ENCODE peak calls at places on chromosomes 12 and 14, in four cellular contexts. E, C, Y and X are unnamed samples.

GRCh38 chr12:59444932-59445331 is 150.9 kb upstream of the SLC16A7 start:
- DNase-seq in C (no peak), Y (no peak), E (peak), X (no peak)

GRCh38 chr12:33026791-33027190 is 130.2 kb upstream of the PKP2 start:
- DNase-seq in Y (no peak), C (no peak), E (no peak), X (no peak)

GRCh38 chr14:99189201-99189801 is 82.7 kb downstream of the BCL11B start:
- DNase-seq in Y (no peak), C (no peak), E (no peak), X (no peak)

GRCh38 chr14:69619007-69619406 is 7.6 kb downstream of the SUSD6 start:
- DNase-seq in C (no peak), Y (no peak), E (no peak), X (no peak)

GRCh38 chr12:22215467-22216253 is 118.8 kb downstream of the ST8SIA1 start:
- DNase-seq in C (no peak), E (no peak), Y (no peak), X (no peak)

GRCh38 chr12:202081-202731 is 11.8 kb downstream of the SLC6A12 start:
- DNase-seq in Y (no peak), C (no peak), E (peak), X (no peak)

GRCh38 chr14:35712466-35712865 is 96.6 kb downstream of the RALGAPA1 start:
- DNase-seq in Y (no peak), E (no peak), C (no peak), X (no peak)

GRCh38 chr14:51068268-51068667 is 26.6 kb downstream of the TRIM9 start:
- DNase-seq in C (no peak), Y (no peak), E (no peak), X (no peak)

GRCh38 chr12:54039417-54040147 is 6.7 kb downstream of the HOXC5 start:
- DNase-seq in E (no peak), Y (no peak), C (no peak), X (no peak)

DNA sequence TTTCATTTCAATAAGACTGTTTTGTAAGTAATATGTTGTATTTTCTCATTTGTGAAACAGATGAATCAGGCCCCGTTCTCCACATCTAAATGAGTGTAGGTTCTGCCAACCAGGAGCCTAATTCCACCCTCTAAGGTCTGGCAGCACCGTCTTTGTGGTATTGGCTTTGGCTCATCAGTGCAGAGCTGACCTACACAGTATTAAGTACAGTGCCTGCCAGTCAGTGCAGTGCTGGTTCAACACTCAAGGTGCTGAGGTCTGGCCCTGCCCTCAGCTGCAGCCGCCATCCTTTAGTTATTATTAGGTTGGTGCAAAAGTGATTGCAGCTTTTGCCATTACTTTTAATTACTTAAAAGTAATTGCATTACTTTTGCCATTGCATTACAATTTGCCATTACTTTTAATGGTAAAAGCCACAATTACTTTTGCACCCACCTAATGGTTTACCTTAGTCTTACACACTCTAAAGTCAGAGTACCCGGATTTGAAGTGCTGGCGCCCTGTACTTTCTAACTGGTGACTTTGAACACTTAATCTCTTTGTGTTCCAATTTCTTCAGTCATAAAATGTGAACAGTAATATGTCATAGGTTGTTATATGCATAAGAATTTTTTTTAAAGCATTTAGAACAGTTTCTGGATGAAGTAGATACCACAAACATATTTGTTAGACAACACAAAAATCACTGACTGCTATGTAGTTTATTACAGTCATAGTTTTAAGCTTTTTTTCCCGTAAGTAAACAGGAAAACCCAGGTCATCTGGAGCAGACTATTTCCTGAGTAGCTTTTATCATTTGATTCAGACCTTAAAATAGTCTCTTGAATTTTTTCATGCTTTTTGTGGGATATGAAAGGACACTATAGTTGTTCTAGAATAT is 99.5 kb downstream of the SYNE2 start:
- DNase-seq in Y (no peak), C (no peak), E (no peak), X (no peak)
- TF ChIP-seq CREM in Y (no peak), C (no peak), E (no peak), X (no peak)

DNA sequence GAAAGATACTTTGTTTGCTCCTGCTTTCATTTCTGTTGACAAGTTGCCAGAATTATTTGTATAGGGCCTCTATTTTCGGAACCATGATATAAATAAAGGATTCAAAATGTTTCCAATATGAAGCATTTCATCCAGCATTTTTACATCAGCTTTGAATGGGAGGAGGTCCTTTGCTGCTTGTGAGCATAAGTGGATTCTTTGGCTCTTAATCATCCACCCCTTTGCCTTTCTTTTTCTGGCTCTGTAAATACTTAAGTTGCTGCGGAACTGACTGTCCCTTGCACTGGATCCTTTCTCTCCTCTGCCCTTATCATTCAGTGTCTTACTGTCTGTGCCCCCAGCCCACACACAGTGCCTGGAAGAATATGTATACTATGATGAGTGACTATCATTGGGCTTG is 357.3 kb upstream of the RGS6 start:
- DNase-seq in E (no peak), C (no peak), Y (no peak), X (no peak)
- TF ChIP-seq CREM in E (no peak), C (no peak), Y (no peak), X (no peak)

GRCh38 chr12:29991924-29992323 is 208.2 kb upstream of the TMTC1 start:
- DNase-seq in C (no peak), Y (no peak), E (no peak), X (no peak)

GRCh38 chr12:29992366-29992765 is 208.6 kb upstream of the TMTC1 start:
- DNase-seq in C (no peak), E (no peak), Y (no peak), X (no peak)

GRCh38 chr12:30002677-30003076 is 218.9 kb upstream of the TMTC1 start:
- DNase-seq in Y (no peak), C (no peak), E (no peak), X (no peak)

GRCh38 chr12:30000401-30000800 is 216.7 kb upstream of the TMTC1 start:
- DNase-seq in E (no peak), C (no peak), Y (no peak), X (no peak)

DNA sequence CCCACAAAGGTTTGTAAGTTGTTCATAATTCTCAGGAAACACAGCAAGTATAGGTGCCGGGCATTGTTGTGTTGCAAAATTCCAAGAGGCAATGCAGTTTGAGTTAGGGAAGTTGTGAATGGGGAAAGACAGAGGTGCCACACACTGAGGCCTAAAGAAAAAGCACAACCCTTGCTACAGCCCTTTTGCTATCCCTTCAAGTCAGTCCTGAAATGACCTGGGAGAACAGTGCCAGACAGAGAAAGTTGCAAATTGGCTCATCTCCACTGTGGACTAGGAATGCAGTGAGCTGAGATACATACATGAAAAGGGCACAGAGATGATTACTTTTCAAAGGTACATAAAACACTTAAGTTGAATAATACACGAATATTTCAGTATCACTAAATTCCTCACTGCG is 213.3 kb upstream of the TMTC1 start:
- DNase-seq in E (no peak), Y (no peak), C (no peak), X (no peak)
- TF ChIP-seq CREM in E (no peak), Y (no peak), C (no peak), X (no peak)

DNA sequence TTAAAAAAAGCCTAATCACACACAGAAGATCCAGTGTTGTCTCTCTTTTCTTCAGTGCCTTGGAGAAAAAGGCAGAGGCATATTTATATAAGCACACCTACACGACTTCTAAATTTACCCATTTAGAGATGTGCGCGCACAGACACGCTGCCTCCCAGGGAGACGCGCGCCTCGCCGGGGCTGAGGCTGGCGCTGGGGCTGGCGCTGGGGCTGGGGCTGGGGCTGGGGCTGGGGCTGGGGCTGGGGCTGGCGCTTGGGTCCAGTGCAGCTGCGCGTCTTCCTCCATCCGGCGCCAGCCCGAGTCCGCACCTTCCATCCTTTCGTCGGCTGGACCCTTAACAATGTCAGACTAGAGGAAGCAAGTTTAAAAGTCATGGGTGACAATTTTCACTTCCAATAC is 118.4 kb upstream of the ARID2 start:
- DNase-seq in Y (no peak), C (no peak), E (no peak), X (no peak)
- TF ChIP-seq CREM in Y (no peak), C (no peak), E (no peak), X (no peak)

GRCh38 chr12:95096852-95097251 is 23.4 kb upstream of the NR2C1 start:
- DNase-seq in Y (no peak), E (no peak), C (no peak), X (no peak)
- TF ChIP-seq CREM in Y (no peak), E (no peak), C (no peak), X (no peak)

GRCh38 chr14:53237488-53237887 is 84.4 kb upstream of the DDHD1 start:
- DNase-seq in E (no peak), C (no peak), Y (no peak), X (no peak)

GRCh38 chr14:53231166-53231565 is 78.0 kb upstream of the DDHD1 start:
- DNase-seq in C (no peak), Y (no peak), E (no peak), X (no peak)

GRCh38 chr14:53236708-53237107 is 83.6 kb upstream of the DDHD1 start:
- DNase-seq in E (no peak), Y (no peak), C (no peak), X (no peak)

GRCh38 chr14:53228966-53229365 is 75.8 kb upstream of the DDHD1 start:
- DNase-seq in E (no peak), Y (no peak), C (no peak), X (no peak)

GRCh38 chr14:53233399-53233798 is 80.3 kb upstream of the DDHD1 start:
- DNase-seq in C (no peak), E (no peak), Y (no peak), X (no peak)
- TF ChIP-seq CREM in C (no peak), E (no peak), Y (no peak), X (no peak)

GRCh38 chr12:56414401-56414800 is 34.8 kb downstream of the TIMELESS start:
- DNase-seq in C (no peak), E (no peak), Y (no peak), X (no peak)
- TF ChIP-seq CREM in C (no peak), E (no peak), Y (no peak), X (no peak)